ENCODE peak calls at places on chromosomes 16 and 17, in eight cellular contexts. N is WERI-Rb-1; P is ACHN; Y is aorta; L is MCF 10A; D is endothelial cell; A is effector memory CD4-positive, alpha-beta T cell; V is foreskin melanocyte. U is an unnamed sample.

GRCh38 chr17:50055426-50056216 is at the start of gene ITGA3:
- DNase-seq in N (peak; percentile 93), P (peak; percentile 97), Y (peak; percentile 90), L (peak; percentile 98), D (peak; percentile 52), A (peak; percentile 58), V (peak; percentile 74), U (peak; percentile 27)

GRCh38 chr17:1480747-1481465 is 11.6 kb downstream of the MYO1C start:
- DNase-seq in N (no peak), P (no peak), Y (no peak), L (no peak), D (no peak), A (no peak), V (no peak), U (no peak)

GRCh38 chr16:59604331-59604730 is 870.2 kb upstream of the GOT2 start:
- DNase-seq in N (no peak), P (no peak), Y (no peak), L (peak; percentile 47), D (no peak), A (no peak), V (no peak), U (no peak)

GRCh38 chr17:83057793-83058477 is 21.5 kb upstream of the METRNL start:
- DNase-seq in N (peak; percentile 9), P (peak; percentile 59), Y (peak; percentile 58), L (no peak), D (no peak), A (no peak), V (no peak), U (no peak)

GRCh38 chr17:3418222-3418621 is 7.1 kb downstream of the OR3A3 start:
- DNase-seq in N (no peak), P (no peak), Y (no peak), L (no peak), D (no peak), A (no peak), V (no peak), U (no peak)

GRCh38 chr16:50665128-50665878 is 15.8 kb downstream of the SNX20 start:
- DNase-seq in N (peak; percentile 78), P (peak; percentile 73), Y (peak; percentile 88), L (peak; percentile 69), D (peak; percentile 96), A (peak; percentile 61), V (peak; percentile 55), U (peak; percentile 85)

GRCh38 chr17:64676763-64677162 is 14.7 kb upstream of the SMURF2 start:
- DNase-seq in N (no peak), P (no peak), Y (no peak), L (no peak), D (no peak), A (no peak), V (no peak), U (no peak)

GRCh38 chr16:1379054-1379862 is 27.5 kb downstream of the GNPTG start:
- DNase-seq in N (peak; percentile 52), P (peak; percentile 78), Y (peak; percentile 93), L (peak; percentile 74), D (peak; percentile 75), A (peak; percentile 56), V (peak; percentile 22), U (peak; percentile 58)

GRCh38 chr16:51141541-51141940 is 9.5 kb downstream of the SALL1 start:
- DNase-seq in N (no peak), P (no peak), Y (no peak), L (no peak), D (no peak), A (no peak), V (no peak), U (no peak)